ENCODE peak calls at places on chromosome 11, in eight cellular contexts. O, I, S, K, A, J, B and Z are unnamed samples.

GRCh38 chr11:19072464-19072863 is 11.9 kb upstream of the MRGPRX2 start:
- DNase-seq in A (no peak), O (no peak), J (no peak), S (no peak), K (no peak), I (no peak), B (no peak), Z (no peak)

GRCh38 chr11:6617315-6617781 is 1.9 kb downstream of the TPP1 start:
- DNase-seq in J (no peak), S (no peak), O (peak), I (no peak), A (no peak), K (no peak), B (no peak), Z (no peak)

GRCh38 chr11:56843816-56844215 is 95.3 kb upstream of the OR9G4 start:
- DNase-seq in S (no peak), A (no peak), O (no peak), K (no peak), I (no peak), J (no peak), B (no peak), Z (no peak)

GRCh38 chr11:126722006-126722736 is 278.4 kb downstream of the KIRREL3 start:
- DNase-seq in S (no peak), A (no peak), O (no peak), K (no peak), J (no peak), I (no peak), B (no peak), Z (no peak)

GRCh38 chr11:68036141-68036716 is 2.6 kb upstream of the TCIRG1 start:
- DNase-seq in O (no peak), S (no peak), I (no peak), B (peak), J (no peak), A (no peak), K (no peak), Z (no peak)

GRCh38 chr11:20057055-20057943 is 103.0 kb downstream of the DBX1 start:
- DNase-seq in S (no peak), B (no peak), I (peak), A (no peak), K (no peak), J (no peak), O (no peak), Z (peak)

GRCh38 chr11:65417221-65417701 is 5.3 kb upstream of the NEAT1 start:
- DNase-seq in J (no peak), B (peak), A (no peak), S (no peak), O (no peak), K (peak), I (no peak), Z (no peak)

GRCh38 chr11:91691872-91692271 is 532.7 kb upstream of the FAT3 start:
- DNase-seq in B (no peak), S (no peak), O (no peak), I (no peak), J (no peak), A (no peak), K (no peak), Z (no peak)

GRCh38 chr11:119975561-119976152 is 162.3 kb downstream of the TRIM29 start:
- DNase-seq in B (no peak), I (no peak), A (no peak), S (no peak), O (peak), K (peak), J (no peak), Z (no peak)

GRCh38 chr11:122808494-122808893 is 29.8 kb upstream of the CRTAM start:
- DNase-seq in I (no peak), J (no peak), B (no peak), K (peak), S (no peak), A (no peak), O (peak), Z (peak)

GRCh38 chr11:46876471-46876870 is 30.4 kb upstream of the CKAP5 start:
- DNase-seq in J (no peak), K (no peak), O (no peak), S (no peak), B (no peak), A (no peak), I (no peak), Z (no peak)

GRCh38 chr11:122922893-122923292 is 40.3 kb downstream of the JHY start:
- DNase-seq in I (no peak), A (no peak), S (no peak), K (no peak), O (no peak), B (no peak), J (no peak), Z (no peak)

GRCh38 chr11:126366064-126366822 is 10.8 kb downstream of the ST3GAL4 start:
- DNase-seq in S (no peak), J (no peak), I (no peak), A (no peak), O (no peak), K (peak), B (no peak), Z (no peak)

GRCh38 chr11:65850217-65851082 is 7.5 kb downstream of the CFL1 start:
- DNase-seq in A (no peak), S (no peak), B (no peak), O (peak), I (no peak), J (no peak), K (no peak), Z (no peak)

GRCh38 chr11:5938603-5938965 is 3.5 kb upstream of the OR56A3 start:
- DNase-seq in A (no peak), S (no peak), J (no peak), I (no peak), K (no peak), O (no peak), B (no peak), Z (no peak)

GRCh38 chr11:117300773-117301172 is 9.6 kb downstream of the BACE1-AS start:
- DNase-seq in A (no peak), O (peak), B (no peak), S (no peak), K (no peak), J (no peak), I (no peak), Z (no peak)

GRCh38 chr11:40100204-40100603 is 1359.2 kb downstream of the LRRC4C start:
- DNase-seq in A (no peak), J (no peak), K (no peak), S (no peak), I (no peak), O (no peak), B (no peak), Z (no peak)

GRCh38 chr11:19919050-19919561 is 206.5 kb downstream of the NAV2 start:
- DNase-seq in A (peak), S (peak), O (no peak), J (no peak), I (peak), B (peak), K (peak), Z (peak)

GRCh38 chr11:72202571-72202970 is 10.6 kb downstream of the FOLR1 start:
- DNase-seq in B (no peak), A (no peak), J (no peak), S (no peak), O (no peak), K (no peak), I (no peak), Z (no peak)

GRCh38 chr11:23257556-23257955 is 397.3 kb upstream of the CCDC179 start:
- DNase-seq in B (no peak), K (no peak), O (no peak), A (no peak), J (no peak), I (no peak), S (no peak), Z (no peak)

GRCh38 chr11:113577356-113578163 is 102.4 kb upstream of the DRD2 start:
- DNase-seq in K (no peak), B (no peak), S (no peak), J (peak), I (no peak), O (no peak), A (no peak), Z (no peak)

GRCh38 chr11:112961751-112962747 is 829 bp downstream of the NCAM1 start:
- DNase-seq in S (no peak), A (no peak), O (peak), I (no peak), K (peak), J (no peak), B (no peak), Z (no peak)

GRCh38 chr11:7595016-7595869 is 78.1 kb downstream of the CYB5R2 start:
- DNase-seq in I (no peak), O (peak), A (no peak), K (no peak), S (no peak), J (no peak), B (no peak), Z (no peak)

GRCh38 chr11:8011383-8011782 is 24.2 kb downstream of the EIF3F start:
- DNase-seq in S (no peak), I (no peak), J (no peak), A (no peak), B (no peak), O (no peak), K (no peak), Z (no peak)

GRCh38 chr11:67158241-67158640 is 39.2 kb downstream of the KDM2A start:
- DNase-seq in K (no peak), J (no peak), O (no peak), B (no peak), I (no peak), S (no peak), A (no peak), Z (no peak)

GRCh38 chr11:120563698-120564572 is 52.4 kb downstream of the GRIK4 start:
- DNase-seq in I (no peak), B (peak), K (peak), S (no peak), J (no peak), A (no peak), O (peak), Z (no peak)

GRCh38 chr11:9225748-9226298 is 39.3 kb downstream of the DENND5A start:
- DNase-seq in B (no peak), K (no peak), J (no peak), I (no peak), S (no peak), A (no peak), O (no peak), Z (no peak)

GRCh38 chr11:113192121-113192925 is 122.1 kb upstream of the TTC12 start:
- DNase-seq in K (no peak), S (no peak), A (no peak), J (no peak), B (peak), I (no peak), O (no peak), Z (no peak)

GRCh38 chr11:19281041-19281440 is 40.3 kb upstream of the E2F8 start:
- DNase-seq in S (no peak), K (no peak), I (no peak), O (peak), B (peak), A (no peak), J (peak), Z (no peak)

GRCh38 chr11:86477495-86478155 is 102.9 kb downstream of the CCDC81 start:
- DNase-seq in A (no peak), O (no peak), B (peak), I (no peak), J (no peak), S (no peak), K (no peak), Z (no peak)

GRCh38 chr11:94821439-94821838 is 53.3 kb downstream of the AMOTL1 start:
- DNase-seq in B (no peak), J (no peak), I (no peak), S (no peak), O (no peak), K (no peak), A (no peak), Z (no peak)

GRCh38 chr11:94814238-94814976 is 46.3 kb downstream of the AMOTL1 start:
- DNase-seq in J (no peak), K (no peak), I (no peak), B (no peak), A (no peak), S (no peak), O (no peak), Z (no peak)

GRCh38 chr11:94820480-94820879 is 52.3 kb downstream of the AMOTL1 start:
- DNase-seq in O (no peak), J (no peak), S (no peak), B (no peak), K (no peak), A (no peak), I (no peak), Z (no peak)

GRCh38 chr11:94813436-94813720 is 45.2 kb downstream of the AMOTL1 start:
- DNase-seq in O (no peak), S (no peak), I (no peak), K (no peak), J (no peak), A (no peak), B (no peak), Z (no peak)

DNA sequence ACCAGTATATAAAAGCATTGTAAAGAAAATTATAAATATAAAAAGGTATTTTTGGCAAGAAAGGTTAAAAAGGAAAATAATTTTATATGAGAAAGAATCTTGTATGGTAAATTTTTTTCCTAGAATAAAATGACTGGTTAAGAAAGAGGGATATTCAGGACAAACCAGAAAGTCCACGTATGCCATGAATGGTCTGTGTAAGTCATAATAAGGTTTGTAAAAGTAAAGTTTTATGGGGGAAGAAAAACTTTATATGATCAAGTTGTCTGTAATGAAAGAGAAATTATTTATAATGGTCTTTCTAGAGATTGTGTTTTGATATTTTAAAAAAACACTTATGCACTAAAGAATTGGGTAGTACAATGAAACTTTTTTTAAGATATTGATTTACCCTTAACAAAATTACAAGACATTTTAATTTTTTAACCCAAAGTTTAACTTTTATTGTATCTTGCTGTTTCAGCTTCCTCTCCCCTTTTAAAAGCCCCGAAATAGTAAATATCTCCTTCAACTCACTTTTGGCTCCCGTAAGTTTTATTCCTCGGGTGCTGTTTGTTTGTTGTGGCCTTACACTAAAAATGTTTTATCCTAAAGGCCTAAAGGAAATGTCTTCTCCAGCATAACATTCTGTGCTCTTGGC is 47.7 kb downstream of the AMOTL1 start:
- DNase-seq in O (peak), K (no peak), B (no peak), I (no peak), A (no peak), J (no peak), S (no peak), Z (no peak)
- H3K4me3 ChIP-seq in O (no peak), K (no peak), B (no peak), I (no peak), A (no peak), J (no peak), S (no peak), Z (no peak)

GRCh38 chr11:62601364-62602140 is at the start of gene MTA2:
- DNase-seq in A (peak), S (peak), J (peak), B (peak), K (peak), O (peak), I (peak), Z (peak)

GRCh38 chr11:62603771-62604170 is 2.1 kb upstream of the MTA2 start:
- DNase-seq in O (no peak), I (no peak), J (no peak), S (no peak), B (no peak), K (no peak), A (no peak), Z (no peak)

GRCh38 chr11:62603072-62603408 is 1.4 kb upstream of the MTA2 start:
- DNase-seq in S (no peak), I (no peak), A (no peak), K (no peak), J (no peak), O (no peak), B (no peak), Z (no peak)

GRCh38 chr11:62601114-62601363 is 626 bp downstream of the MTA2 start:
- DNase-seq in J (peak), K (peak), S (no peak), A (no peak), I (no peak), B (peak), O (no peak), Z (no peak)

DNA sequence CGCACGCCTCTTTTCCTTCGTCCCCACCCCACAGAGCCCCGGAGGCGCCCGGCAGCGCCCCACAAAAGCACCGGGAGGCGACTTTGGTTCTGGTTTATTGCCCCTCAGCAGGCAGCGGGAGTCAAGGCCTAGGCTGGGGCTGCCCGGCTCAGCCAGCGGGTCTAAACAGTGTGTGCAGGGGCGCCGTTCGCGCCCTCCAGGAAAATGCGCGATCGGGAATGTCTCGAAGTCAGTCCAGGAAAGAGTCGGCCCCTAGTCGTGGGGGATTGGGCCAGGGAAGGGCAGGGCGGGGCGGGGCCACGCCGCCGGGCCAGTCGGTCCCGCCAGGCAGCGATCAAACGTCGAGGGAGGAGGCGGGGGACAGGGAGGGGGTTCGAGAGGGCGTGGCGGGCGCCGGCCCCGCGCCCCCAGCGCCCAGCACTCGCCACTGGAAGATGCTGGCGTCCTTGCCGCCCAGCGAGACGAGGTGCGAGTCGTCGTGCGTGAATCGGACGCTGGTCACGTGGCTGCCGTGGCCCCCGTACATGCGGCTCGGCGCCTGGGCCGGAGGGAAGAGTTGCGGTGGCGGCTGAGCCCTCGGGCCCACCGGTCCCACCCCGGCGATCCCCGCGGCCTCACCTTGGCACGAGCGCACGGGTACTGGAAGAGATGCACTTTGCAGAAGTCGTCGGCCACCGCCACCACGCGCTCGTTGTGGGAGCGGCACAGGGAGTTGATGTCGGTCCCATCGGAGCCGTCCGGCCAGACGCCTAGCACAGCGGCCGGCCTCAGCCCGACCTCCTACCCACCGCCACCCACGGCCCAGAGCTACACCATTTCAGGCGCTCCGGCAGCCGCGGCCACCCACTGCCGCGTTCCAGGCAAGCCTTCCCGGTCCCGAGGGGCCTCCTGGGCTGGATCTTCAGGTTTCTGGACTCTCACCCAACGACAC is 741 bp upstream of the MTA2 start:
- DNase-seq in J (no peak), I (no peak), A (no peak), S (no peak), B (peak), O (peak), K (peak), Z (no peak)
- TF ChIP-seq CTCF in J (no peak), I (peak), A (no peak), S (no peak), B (no peak), O (no peak), K (no peak), Z (no peak)

GRCh38 chr11:61333638-61334433 is 808 bp downstream of the TKFC start:
- DNase-seq in J (peak), A (no peak), K (no peak), B (no peak), O (peak), S (no peak), I (no peak), Z (no peak)

GRCh38 chr11:61332823-61333637 is at the start of the genes DDB1 and TKFC:
- DNase-seq in O (peak), K (peak), I (peak), A (peak), J (peak), B (peak), S (peak), Z (peak)

GRCh38 chr11:61335355-61335710 is 2.3 kb downstream of the TKFC start:
- DNase-seq in I (no peak), J (no peak), S (no peak), B (no peak), K (no peak), A (no peak), O (no peak), Z (no peak)

GRCh38 chr11:61336171-61336935 is 3.3 kb downstream of the TKFC start:
- DNase-seq in S (peak), I (no peak), A (no peak), O (peak), J (peak), K (peak), B (peak), Z (peak)

DNA sequence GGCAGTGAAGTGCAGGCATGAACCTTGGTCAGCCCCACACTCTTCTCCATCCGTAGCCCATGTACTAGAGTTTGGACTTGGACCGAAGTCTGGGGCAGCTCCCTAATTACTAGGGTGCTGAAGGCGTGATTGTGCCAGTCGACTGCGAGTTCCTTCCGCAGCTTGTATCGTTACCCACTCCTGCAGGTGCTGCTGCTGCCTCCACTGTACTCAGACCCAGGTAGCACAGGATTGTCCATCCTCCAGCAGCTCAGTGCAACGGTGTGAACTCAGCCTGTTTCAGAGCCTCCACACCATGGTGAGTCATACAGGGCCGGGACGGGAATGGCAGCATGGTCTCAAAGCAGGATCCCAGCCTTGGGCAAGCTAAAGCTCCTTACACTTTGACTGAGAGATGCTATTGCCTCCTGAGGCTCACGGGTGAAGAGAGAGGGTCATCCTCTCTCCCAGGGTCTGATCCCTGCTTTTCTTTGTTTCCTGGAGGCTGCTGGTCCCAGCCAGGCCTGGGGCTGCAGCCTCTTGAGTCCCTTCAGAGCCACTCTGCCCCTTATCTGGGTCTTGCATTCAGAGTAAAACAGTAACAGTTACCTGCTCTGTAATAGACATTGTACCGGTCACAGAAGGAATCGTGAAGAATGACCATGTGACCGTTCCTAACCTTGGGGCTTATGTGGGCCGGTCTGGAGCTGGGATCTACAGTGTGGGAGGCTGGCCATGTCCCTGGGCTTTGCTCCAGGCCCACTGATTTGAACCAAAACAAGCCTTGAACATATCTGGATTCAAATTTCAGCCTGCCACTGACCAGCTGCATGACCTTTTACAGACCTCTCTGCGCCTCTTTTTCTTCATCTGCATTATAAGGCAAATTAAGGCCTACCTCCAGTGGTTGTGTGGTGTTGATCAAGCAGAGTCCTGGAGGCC is 1.7 kb downstream of the TKFC start:
- DNase-seq in J (no peak), O (peak), S (no peak), K (no peak), I (no peak), A (no peak), B (peak), Z (peak)
- H3K4me3 ChIP-seq in J (no peak), O (no peak), S (no peak), K (no peak), I (no peak), A (no peak), B (no peak), Z (no peak)

DNA sequence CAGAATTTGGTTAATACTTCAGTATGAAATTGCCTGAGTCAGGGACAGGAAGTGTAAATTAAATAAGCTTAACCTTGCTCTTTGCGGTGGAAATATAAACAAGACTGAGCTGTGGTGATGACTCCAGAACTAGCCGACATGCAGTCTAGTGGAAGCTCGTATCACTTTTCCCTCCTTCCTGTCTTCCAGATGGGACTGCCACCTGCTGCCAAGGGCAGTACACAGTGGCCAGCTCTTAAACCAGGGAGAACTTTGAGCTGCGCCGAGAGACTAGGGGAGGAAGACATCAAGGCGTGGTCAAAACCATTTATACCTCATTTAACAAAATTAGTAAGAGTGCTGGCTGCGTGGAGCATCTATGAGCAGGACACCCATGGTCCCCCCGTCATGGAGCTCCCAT is 31.3 kb upstream of the CTTN start:
- DNase-seq in B (no peak), S (no peak), A (no peak), O (peak), J (no peak), I (no peak), K (no peak), Z (no peak)
- TF ChIP-seq CTCF in B (no peak), S (no peak), A (no peak), O (no peak), J (no peak), I (no peak), K (no peak), Z (no peak)